ENCODE peak calls at places on chromosomes 13 and 19, in six cellular contexts. X is stimulated activated CD4-positive, alpha-beta T cell treated with anti-CD3 and anti-CD28 coated beads, Interleukin-4, amount 100 ng/mL, for 48 hours; E is upper lobe of left lung; A is lower leg skin; P is CD4-positive, alpha-beta memory T cell; Q is left cardiac atrium. Y is an unnamed sample.

GRCh38 chr13:51674276-51674675 is 90.0 kb downstream of the WDFY2 start:
- DNase-seq in X (no peak), E (peak; percentile 87), A (peak; percentile 73), P (no peak), Q (no peak), Y (no peak)

GRCh38 chr13:31008400-31009115 is 76.1 kb downstream of the TEX26 start:
- DNase-seq in X (no peak), E (no peak), A (no peak), P (no peak), Q (no peak), Y (no peak)

GRCh38 chr19:4547303-4548237 is 7.7 kb upstream of the LRG1 start:
- DNase-seq in X (no peak), E (peak; percentile 51), A (no peak), P (no peak), Q (peak; percentile 44), Y (peak; percentile 75)

GRCh38 chr19:12868540-12869112 is 12.6 kb downstream of the DNASE2 start:
- DNase-seq in X (no peak), E (no peak), A (no peak), P (no peak), Q (no peak), Y (no peak)

GRCh38 chr19:10706990-10707389 is 5.8 kb downstream of the QTRT1 start:
- DNase-seq in X (no peak), E (no peak), A (no peak), P (no peak), Q (no peak), Y (no peak)

GRCh38 chr19:13396256-13397080 is 109.8 kb downstream of the CACNA1A start:
- DNase-seq in X (no peak), E (peak; percentile 54), A (peak; percentile 15), P (no peak), Q (peak; percentile 57), Y (peak; percentile 56)

GRCh38 chr13:51643882-51644281 is 59.6 kb downstream of the WDFY2 start:
- DNase-seq in X (no peak), E (no peak), A (no peak), P (no peak), Q (no peak), Y (no peak)

GRCh38 chr13:30071890-30072817 is 221.7 kb upstream of the UBL3 start:
- DNase-seq in X (no peak), E (peak; percentile 67), A (peak; percentile 74), P (no peak), Q (no peak), Y (no peak)

Y was measured in right cardiac atrium.